ENCODE peak calls at places on chromosomes 7 and 10, in four cellular contexts. V is PC-9, A is body of pancreas, U is OCI-LY7. D is an unnamed sample.

GRCh38 chr7:120180221-120180620 is 92.8 kb upstream of the KCND2 start:
- DNase-seq in V (no peak), A (no peak), U (no peak), D (no peak)

GRCh38 chr7:98210513-98211220 is 572 bp upstream of the BHLHA15 start:
- DNase-seq in V (no peak), A (peak), U (no peak), D (no peak)

GRCh38 chr10:17038627-17039026 is 91.0 kb downstream of the CUBN start:
- DNase-seq in V (no peak), A (peak), U (no peak), D (no peak)

GRCh38 chr10:102241037-102241443 is 272 bp downstream of the PITX3 start:
- DNase-seq in V (no peak), A (no peak), U (no peak), D (no peak)

GRCh38 chr10:33337335-33337854 is 2.9 kb upstream of the NRP1 start:
- DNase-seq in V (no peak), A (peak), U (no peak), D (no peak)

GRCh38 chr7:1987084-1987535 is 245.6 kb downstream of the MAD1L1 start:
- DNase-seq in V (no peak), A (no peak), U (no peak), D (no peak)

GRCh38 chr7:155377837-155378579 is 79.9 kb upstream of the EN2 start:
- DNase-seq in V (no peak), A (no peak), U (no peak), D (peak)

GRCh38 chr10:110206988-110207804 is at the start of gene MXI1:
- DNase-seq in V (peak), A (peak), U (peak), D (peak)

GRCh38 chr10:130659528-130659927 is 523.3 kb downstream of the GLRX3 start:
- DNase-seq in V (no peak), A (no peak), U (no peak), D (no peak)

GRCh38 chr7:40471891-40472290 is 337.1 kb downstream of the SUGCT start:
- DNase-seq in V (no peak), A (no peak), U (no peak), D (no peak)

GRCh38 chr7:5053175-5053574 is 7.5 kb downstream of the RBAK start:
- DNase-seq in V (no peak), A (no peak), U (no peak), D (no peak)

GRCh38 chr10:129880191-129880590 is 83.9 kb downstream of the EBF3 start:
- DNase-seq in V (no peak), A (no peak), U (no peak), D (no peak)

GRCh38 chr7:4189151-4189570 is 492.9 kb upstream of the FOXK1 start:
- DNase-seq in V (no peak), A (peak), U (no peak), D (no peak)

GRCh38 chr10:96387151-96387550 is 28.3 kb upstream of the OPALIN start:
- DNase-seq in V (no peak), A (no peak), U (no peak), D (no peak)

GRCh38 chr7:30971840-30972563 is 8.2 kb downstream of the GHRHR start:
- DNase-seq in V (no peak), A (no peak), U (no peak), D (no peak)

GRCh38 chr10:116331815-116332214 is 7.6 kb downstream of the CCDC172 start:
- DNase-seq in V (no peak), A (no peak), U (no peak), D (no peak)

GRCh38 chr7:158662610-158663427 is 41.8 kb downstream of the NCAPG2 start:
- DNase-seq in V (no peak), A (no peak), U (no peak), D (no peak)

GRCh38 chr10:9895406-9895805 is 1122.3 kb upstream of the CELF2 start:
- DNase-seq in V (no peak), A (no peak), U (no peak), D (no peak)

GRCh38 chr7:55128693-55129394 is 110.0 kb downstream of the EGFR start:
- DNase-seq in V (no peak), A (peak), U (no peak), D (no peak)

GRCh38 chr7:123643495-123644428 is 11.9 kb upstream of the LMOD2 start:
- DNase-seq in V (peak), A (peak), U (no peak), D (no peak)

GRCh38 chr10:79399242-79399831 is 46.1 kb downstream of the ZCCHC24 start:
- DNase-seq in V (no peak), A (peak), U (no peak), D (no peak)

DNA sequence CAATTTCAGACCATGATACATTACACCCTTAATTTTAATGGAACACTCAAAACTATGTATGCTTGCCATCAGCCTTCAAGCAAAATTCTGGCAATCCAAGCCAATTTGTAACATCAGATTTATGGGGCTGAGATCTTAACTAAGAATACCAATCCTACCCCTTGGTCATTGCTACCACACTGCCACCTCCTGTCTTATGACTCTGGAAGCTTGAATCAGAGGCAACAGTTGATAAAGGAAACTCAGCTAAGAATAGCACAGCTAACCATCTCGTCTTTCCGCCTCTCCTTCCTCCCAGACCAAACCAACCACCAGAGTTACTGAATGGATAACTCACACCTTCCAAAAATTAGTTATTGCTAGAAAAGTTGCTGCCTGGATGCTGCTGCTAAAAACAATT is 7.4 kb downstream of the IGF2BP3 start:
- DNase-seq in V (peak), A (peak), U (peak), D (no peak)
- H3K4me3 ChIP-seq in V (peak), A (no peak), U (no peak), D (no peak)

GRCh38 chr10:80486151-80486692 is 32.1 kb downstream of the TSPAN14 start:
- DNase-seq in V (no peak), A (no peak), U (no peak), D (no peak)
- H3K27ac ChIP-seq in V (peak), A (peak), U (no peak), D (no peak)

GRCh38 chr10:131896403-131896802 is 4.4 kb upstream of the PPP2R2D start:
- DNase-seq in V (no peak), A (no peak), U (no peak), D (no peak)
- H3K4me3 ChIP-seq in V (no peak), A (no peak), U (no peak), D (no peak)

DNA sequence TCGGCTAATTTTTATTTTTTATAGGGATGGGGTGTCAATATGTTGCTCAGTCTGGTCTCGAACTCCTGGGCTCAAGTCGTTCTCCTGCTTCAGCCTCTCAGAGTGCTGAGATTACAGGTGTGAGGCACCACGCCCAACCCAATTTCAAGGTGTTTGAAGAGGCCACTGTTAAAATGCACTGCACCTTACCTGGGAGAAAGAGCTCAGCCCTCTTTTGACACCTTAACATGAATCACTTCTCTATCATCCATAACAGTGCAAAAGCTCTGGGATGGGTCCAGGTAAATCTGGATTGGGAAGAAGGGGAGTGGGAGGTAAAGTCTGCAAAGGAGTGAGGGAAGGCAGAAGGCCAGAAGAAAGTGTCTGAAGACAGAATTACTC is 557 bp upstream of the ZNF282 start:
- DNase-seq in V (no peak), A (no peak), U (no peak), D (peak)
- H3K27ac ChIP-seq in V (no peak), A (peak), U (no peak), D (no peak)

DNA sequence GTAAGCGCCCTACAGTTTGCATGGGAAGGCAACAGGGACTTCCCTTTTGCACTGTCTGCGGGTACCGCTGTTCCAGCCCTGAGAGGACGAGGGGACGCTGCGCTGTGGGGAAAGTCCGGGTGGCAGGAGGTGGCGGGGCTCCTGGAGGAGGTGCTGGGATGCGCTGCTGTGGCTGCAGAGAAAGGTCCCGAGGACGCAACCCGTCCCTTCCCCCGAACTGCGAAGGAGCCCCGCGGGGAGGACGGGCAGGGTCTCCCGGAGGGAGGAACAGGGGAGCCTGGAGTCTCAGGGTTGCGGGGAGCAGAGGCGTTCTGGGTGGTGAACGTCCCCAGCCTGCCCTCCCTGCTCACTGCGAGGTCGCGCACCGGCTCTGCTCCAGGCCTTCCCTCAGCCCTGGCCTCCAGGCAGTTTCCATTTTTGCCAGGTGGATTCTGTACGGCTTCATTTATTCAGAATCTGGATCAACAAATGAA is 91.6 kb downstream of the CXCL12 start:
- DNase-seq in V (no peak), A (no peak), U (no peak), D (no peak)
- H3K4me3 ChIP-seq in V (no peak), A (no peak), U (no peak), D (no peak)

GRCh38 chr10:111811515-111811914 is 372.1 kb downstream of the GPAM start:
- DNase-seq in V (no peak), A (no peak), U (no peak), D (no peak)
- H3K27ac ChIP-seq in V (no peak), A (no peak), U (no peak), D (no peak)

DNA sequence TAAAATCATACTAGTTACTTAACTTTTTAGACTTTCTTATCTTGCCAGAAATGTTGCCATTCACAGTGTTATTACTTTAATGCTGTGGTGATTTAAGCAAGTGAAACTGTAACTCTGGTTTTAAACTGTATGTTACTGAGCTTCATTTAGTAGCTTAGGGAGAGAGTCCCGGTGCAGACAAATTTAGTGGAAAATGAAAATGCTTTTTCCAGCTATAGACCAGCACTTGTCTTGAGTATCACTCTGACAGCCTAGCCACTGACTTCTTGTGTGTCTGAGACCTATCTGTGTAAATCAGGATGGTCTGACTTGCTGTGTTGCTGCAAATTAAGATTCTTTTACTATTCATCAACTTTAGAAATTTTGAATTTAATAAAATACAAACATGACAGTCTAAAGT is 200.8 kb downstream of the CACNB2 start:
- DNase-seq in V (no peak), A (no peak), U (no peak), D (no peak)
- H3K4me3 ChIP-seq in V (no peak), A (no peak), U (no peak), D (no peak)

GRCh38 chr7:106283501-106283830 is 1.3 kb downstream of the NAMPT start:
- DNase-seq in V (no peak), A (no peak), U (no peak), D (no peak)
- H3K27ac ChIP-seq in V (peak), A (peak), U (no peak), D (peak)